ENCODE peak calls at places on chromosome 22, in eight cellular contexts. R, H, F, K, Y, J, X and U are unnamed samples.

GRCh38 chr22:29550005-29550404 is 3.6 kb downstream of the THOC5 start:
- DNase-seq in X (no peak), F (no peak), J (no peak), Y (no peak), R (no peak), K (no peak), H (no peak), U (no peak)

GRCh38 chr22:25488244-25489020 is 76.0 kb upstream of the GRK3 start:
- DNase-seq in H (peak), J (peak), K (no peak), F (peak), X (peak), R (peak), Y (no peak), U (peak)

GRCh38 chr22:19668748-19669147 is 45.6 kb upstream of the SEPTIN5 start:
- DNase-seq in F (no peak), Y (no peak), X (no peak), R (no peak), H (no peak), J (no peak), K (no peak), U (no peak)

GRCh38 chr22:34429314-34429713 is 509.0 kb upstream of the LARGE1 start:
- DNase-seq in F (no peak), X (no peak), R (no peak), J (no peak), Y (no peak), K (no peak), H (peak), U (no peak)

GRCh38 chr22:50192825-50193204 is 7.1 kb downstream of the TRABD start:
- DNase-seq in R (no peak), K (no peak), H (no peak), X (no peak), J (no peak), F (no peak), Y (no peak), U (no peak)

GRCh38 chr22:46111645-46112306 is 38.5 kb upstream of the PPARA start:
- DNase-seq in F (no peak), Y (no peak), K (no peak), H (no peak), X (peak), R (no peak), J (no peak), U (no peak)

GRCh38 chr22:29320546-29320945 is 5.0 kb upstream of the RASL10A start:
- DNase-seq in F (no peak), K (no peak), Y (no peak), J (no peak), R (no peak), H (no peak), X (no peak), U (no peak)

GRCh38 chr22:36384766-36385400 is 2.9 kb downstream of the MYH9 start:
- DNase-seq in K (no peak), R (no peak), H (no peak), X (no peak), F (no peak), J (no peak), Y (no peak), U (peak)

GRCh38 chr22:20803696-20804324 is 29.9 kb downstream of the SERPIND1 start:
- DNase-seq in J (peak), H (peak), F (no peak), X (peak), K (no peak), Y (peak), R (no peak), U (peak)